ENCODE peak calls at places on chromosomes 1 and 21, in seven cellular contexts. G is HuH-7.5; M is activated CD4-positive, alpha-beta T cell treated with anti-CD3 and anti-CD28 coated beads for 48 hours; O is HCEC 1CT; N is non-pigmented ciliary epithelial cell; C is GM23248; L is BE2C. Q is an unnamed sample.

GRCh38 chr1:226353698-226354525 is 44.9 kb upstream of the LIN9 start:
- DNase-seq in C (no peak), N (no peak), M (no peak), L (no peak), G (no peak), O (no peak), Q (no peak)

GRCh38 chr1:21783679-21784603 is 992 bp upstream of the USP48 start:
- DNase-seq in M (no peak), L (no peak), C (peak), N (peak), G (no peak), O (peak), Q (no peak)

GRCh38 chr1:61254629-61255323 is 172.4 kb downstream of the NFIA start:
- DNase-seq in N (no peak), G (no peak), L (peak), C (peak), M (no peak), O (peak), Q (no peak)

GRCh38 chr1:230827081-230827681 is 41.1 kb downstream of the C1orf198 start:
- DNase-seq in C (peak), N (no peak), O (peak), L (no peak), M (no peak), G (no peak), Q (peak)

GRCh38 chr1:224800486-224801119 is 128.9 kb upstream of the DNAH14 start:
- DNase-seq in M (no peak), O (no peak), C (no peak), L (no peak), G (no peak), N (no peak), Q (no peak)

GRCh38 chr1:5748286-5749225 is 243.7 kb downstream of the NPHP4 start:
- DNase-seq in N (no peak), G (no peak), M (no peak), O (no peak), C (no peak), L (no peak), Q (peak)

GRCh38 chr21:29121759-29122158 is 8.7 kb upstream of the MAP3K7CL start:
- DNase-seq in L (no peak), O (no peak), N (no peak), M (no peak), G (no peak), C (no peak), Q (no peak)

GRCh38 chr1:109821221-109821669 is 57.5 kb upstream of the EPS8L3 start:
- DNase-seq in N (peak), G (no peak), O (peak), M (peak), L (no peak), C (peak), Q (peak)

GRCh38 chr1:177092001-177092400 is 72.5 kb downstream of the ASTN1 start:
- DNase-seq in L (no peak), C (no peak), N (no peak), M (no peak), O (no peak), G (no peak), Q (no peak)

GRCh38 chr1:245516178-245516829 is 361.5 kb downstream of the KIF26B start:
- DNase-seq in O (no peak), C (no peak), L (peak), N (no peak), M (no peak), G (peak), Q (no peak)

GRCh38 chr1:227299238-227299637 is 19.1 kb downstream of the CDC42BPA start:
- DNase-seq in C (peak), L (no peak), G (no peak), O (peak), M (no peak), N (no peak), Q (no peak)

GRCh38 chr1:246214708-246215504 is 292.2 kb downstream of the SMYD3 start:
- DNase-seq in M (no peak), G (peak), O (peak), N (peak), L (peak), C (peak), Q (no peak)

GRCh38 chr21:45973475-45974072 is 8.0 kb upstream of the COL6A1 start:
- DNase-seq in C (peak), G (peak), L (peak), M (peak), O (peak), N (peak), Q (peak)

GRCh38 chr1:23720256-23720995 is 22.8 kb upstream of the ELOA start:
- DNase-seq in O (no peak), N (no peak), G (no peak), L (no peak), C (peak), M (peak), Q (no peak)

GRCh38 chr1:192005976-192006375 is 152.3 kb upstream of the RGS18 start:
- DNase-seq in G (no peak), O (no peak), M (no peak), N (no peak), L (no peak), C (no peak), Q (no peak)

GRCh38 chr1:82225407-82226197 is 424.9 kb downstream of the ADGRL2 start:
- DNase-seq in C (peak), O (no peak), N (peak), G (no peak), M (no peak), L (no peak), Q (no peak)

GRCh38 chr1:202807926-202808757 is at the start of gene KDM5B:
- DNase-seq in C (peak), L (peak), N (no peak), O (peak), M (peak), G (peak), Q (no peak)

GRCh38 chr1:201791775-201792166 is 37.2 kb upstream of the IPO9 start:
- DNase-seq in L (no peak), O (peak), C (peak), N (no peak), M (no peak), G (no peak), Q (no peak)

GRCh38 chr1:43565600-43566360 is 35.1 kb downstream of the PTPRF start:
- DNase-seq in M (peak), C (peak), N (no peak), L (peak), O (peak), G (no peak), Q (no peak)

GRCh38 chr1:1578371-1578940 is 3.8 kb upstream of the SSU72 start:
- DNase-seq in L (no peak), O (no peak), C (no peak), G (no peak), N (no peak), M (no peak), Q (no peak)

GRCh38 chr1:226575436-226576390 is 27.1 kb downstream of the STUM start:
- DNase-seq in O (no peak), N (no peak), G (no peak), L (peak), M (no peak), C (no peak), Q (no peak)

GRCh38 chr1:45033356-45033755 is 21.3 kb downstream of the UROD start:
- DNase-seq in L (no peak), C (no peak), M (no peak), N (no peak), O (no peak), G (no peak), Q (no peak)

GRCh38 chr1:3518256-3518655 is 63.8 kb downstream of the ARHGEF16 start:
- DNase-seq in G (no peak), N (no peak), C (no peak), M (peak), L (no peak), O (no peak), Q (no peak)

GRCh38 chr1:85705940-85706339 is 2.3 kb downstream of the ZNHIT6 start:
- DNase-seq in L (no peak), N (no peak), M (no peak), G (no peak), O (no peak), C (no peak), Q (no peak)

GRCh38 chr1:24745711-24746582 is 700 bp downstream of the CLIC4 start:
- DNase-seq in G (no peak), M (peak), C (peak), O (peak), N (no peak), L (peak), Q (peak)

GRCh38 chr1:107964397-107965111 is 426 bp downstream of the VAV3 start:
- DNase-seq in M (peak), G (peak), L (peak), O (no peak), N (no peak), C (peak), Q (no peak)

GRCh38 chr1:34865981-34866761 is 6.6 kb upstream of the SMIM12 start:
- DNase-seq in M (peak), O (peak), C (peak), G (peak), N (no peak), L (peak), Q (peak)

GRCh38 chr1:36847761-36848160 is 186.6 kb downstream of the GRIK3 start:
- DNase-seq in O (no peak), N (no peak), L (peak), M (no peak), G (no peak), C (no peak), Q (no peak)

GRCh38 chr1:159829822-159830455 is 3.3 kb downstream of the SLAMF8 start:
- DNase-seq in L (peak), G (no peak), O (peak), C (peak), N (no peak), M (no peak), Q (no peak)

GRCh38 chr21:46392921-46393320 is 65.8 kb upstream of the DIP2A start:
- DNase-seq in N (no peak), O (no peak), L (no peak), C (peak), G (no peak), M (no peak), Q (peak)

GRCh38 chr1:3651939-3652537 is at the start of gene TP73:
- DNase-seq in G (peak), L (peak), C (peak), O (no peak), N (no peak), M (no peak), Q (no peak)

GRCh38 chr1:62912028-62912638 is 128.2 kb downstream of the ATG4C start:
- DNase-seq in M (no peak), G (no peak), L (no peak), N (no peak), C (peak), O (peak), Q (no peak)

GRCh38 chr1:2290171-2290578 is 62.1 kb downstream of the SKI start:
- DNase-seq in C (no peak), L (no peak), M (peak), G (no peak), N (no peak), O (no peak), Q (no peak)

GRCh38 chr1:25204797-25205441 is 27.4 kb downstream of the SYF2 start:
- DNase-seq in N (no peak), G (peak), M (no peak), L (no peak), O (peak), C (peak), Q (no peak)

GRCh38 chr1:101964708-101965107 is 32.0 kb downstream of the OLFM3 start:
- DNase-seq in C (no peak), O (no peak), N (no peak), G (no peak), L (no peak), M (no peak), Q (no peak)

GRCh38 chr21:28516996-28517592 is 475.6 kb downstream of the LTN1 start:
- DNase-seq in C (peak), O (peak), L (peak), G (peak), N (no peak), M (peak), Q (peak)

GRCh38 chr21:42038826-42039425 is 28.8 kb upstream of the ZBTB21 start:
- DNase-seq in G (no peak), L (no peak), O (peak), N (no peak), M (no peak), C (peak), Q (no peak)

Q was measured in tibial nerve.